ENCODE peak calls at places on chromosomes 16 and 17, in four cellular contexts. C, G, M and D are unnamed samples.

GRCh38 chr16:31269541-31269940 is 9.8 kb downstream of the ITGAM start:
- DNase-seq in C (no peak), G (no peak), M (no peak), D (no peak)

GRCh38 chr17:39848600-39848999 is 15.5 kb downstream of the IKZF3 start:
- DNase-seq in C (no peak), G (no peak), M (no peak), D (no peak)

GRCh38 chr17:30344283-30345088 is 10.6 kb upstream of the TMIGD1 start:
- DNase-seq in C (peak; percentile 21), G (peak; percentile 55), M (peak; percentile 36), D (no peak)

GRCh38 chr16:81491522-81492188 is 47.0 kb downstream of the CMIP start:
- DNase-seq in C (no peak), G (peak; percentile 48), M (no peak), D (no peak)

GRCh38 chr16:9297437-9298113 is 206.1 kb downstream of the HAPSTR1 start:
- DNase-seq in C (peak; percentile 13), G (no peak), M (no peak), D (no peak)

GRCh38 chr17:53765129-53765528 is 57.6 kb upstream of the KIF2B start:
- DNase-seq in C (no peak), G (no peak), M (no peak), D (peak; percentile 31)

GRCh38 chr16:13343981-13344380 is 442.6 kb downstream of the SHISA9 start:
- DNase-seq in C (no peak), G (peak; percentile 42), M (no peak), D (peak; percentile 4)

GRCh38 chr17:69810326-69811035 is 264.5 kb upstream of the KCNJ16 start:
- DNase-seq in C (no peak), G (peak; percentile 26), M (no peak), D (peak; percentile 14)

GRCh38 chr16:84806256-84806889 is 13.4 kb upstream of the CRISPLD2 start:
- DNase-seq in C (peak; percentile 17), G (peak; percentile 94), M (peak; percentile 52), D (peak; percentile 44)

GRCh38 chr16:70381604-70382342 is 35.1 kb downstream of the DDX19A start:
- DNase-seq in C (no peak), G (no peak), M (no peak), D (peak; percentile 7)

GRCh38 chr17:59493867-59494266 is 71.5 kb upstream of the DHX40 start:
- DNase-seq in C (no peak), G (no peak), M (no peak), D (no peak)

GRCh38 chr17:67911038-67911782 is 85.1 kb downstream of the C17orf58 start:
- DNase-seq in C (no peak), G (no peak), M (no peak), D (no peak)

GRCh38 chr17:9432121-9432866 is 143.3 kb downstream of the STX8 start:
- DNase-seq in C (no peak), G (no peak), M (no peak), D (no peak)

GRCh38 chr17:1197781-1198490 is 18.2 kb upstream of the ABR start:
- DNase-seq in C (peak; percentile 94), G (peak; percentile 21), M (peak; percentile 75), D (no peak)

GRCh38 chr17:44005865-44006580 is 1.6 kb downstream of the NAGS start:
- DNase-seq in C (no peak), G (no peak), M (no peak), D (peak; percentile 58)

GRCh38 chr16:87417511-87417910 is 25.4 kb downstream of the MAP1LC3B start:
- DNase-seq in C (no peak), G (no peak), M (peak; percentile 10), D (no peak)

GRCh38 chr17:38734235-38734633 is 4.1 kb downstream of the CISD3 start:
- DNase-seq in C (no peak), G (no peak), M (no peak), D (no peak)

GRCh38 chr17:27760069-27760885 is 40.1 kb downstream of the NOS2 start:
- DNase-seq in C (peak; percentile 73), G (peak; percentile 7), M (peak; percentile 70), D (no peak)

GRCh38 chr17:42188749-42189650 is 3.7 kb upstream of the HCRT start:
- DNase-seq in C (no peak), G (no peak), M (no peak), D (no peak)
- H3K4me1 ChIP-seq in C (peaks cover 10% of the 10 kb centered on the region), G (no peaks in the 10 kb centered on the region), M (peaks cover 25% of the 10 kb centered on the region), D (no peaks in the 10 kb centered on the region)

DNA sequence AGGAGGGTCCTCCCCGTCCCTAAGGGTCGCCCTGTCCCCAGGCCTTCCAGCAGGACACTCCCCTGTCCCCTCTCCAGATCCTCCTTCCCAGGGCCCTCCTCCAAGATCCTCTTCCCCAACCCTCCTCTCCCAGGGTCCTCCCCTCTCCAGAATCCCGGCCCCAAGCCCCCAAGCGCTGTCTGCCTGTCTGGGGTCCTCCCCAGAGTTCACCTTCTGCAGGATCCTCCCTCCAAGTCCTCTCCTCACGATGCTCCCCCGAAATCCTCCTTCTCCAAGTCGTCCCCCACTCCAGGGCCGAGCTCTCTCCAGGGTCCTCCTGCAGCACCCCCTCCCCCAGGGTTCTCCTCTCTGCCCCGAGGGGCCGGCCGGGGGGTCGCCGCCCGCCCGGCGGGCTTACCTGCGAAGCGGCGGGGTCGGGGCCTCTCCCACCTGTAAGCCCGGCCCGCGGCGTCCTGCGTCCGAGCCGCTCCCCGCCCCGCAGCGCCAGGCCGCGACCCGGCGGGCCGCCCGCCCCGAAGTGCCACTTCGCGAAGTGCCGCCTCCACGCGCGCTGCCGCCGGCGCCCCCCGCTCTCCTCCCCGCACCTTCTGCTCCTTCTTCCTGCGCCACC is 678 bp upstream of the BAIAP2 start:
- DNase-seq in C (no peak), G (no peak), M (no peak), D (no peak)
- H3K27me3 ChIP-seq in C (no peaks in the 10 kb centered on the region), G (no peaks in the 10 kb centered on the region), M (no peaks in the 10 kb centered on the region), D (peaks cover under 1% of the 10 kb centered on the region)

DNA sequence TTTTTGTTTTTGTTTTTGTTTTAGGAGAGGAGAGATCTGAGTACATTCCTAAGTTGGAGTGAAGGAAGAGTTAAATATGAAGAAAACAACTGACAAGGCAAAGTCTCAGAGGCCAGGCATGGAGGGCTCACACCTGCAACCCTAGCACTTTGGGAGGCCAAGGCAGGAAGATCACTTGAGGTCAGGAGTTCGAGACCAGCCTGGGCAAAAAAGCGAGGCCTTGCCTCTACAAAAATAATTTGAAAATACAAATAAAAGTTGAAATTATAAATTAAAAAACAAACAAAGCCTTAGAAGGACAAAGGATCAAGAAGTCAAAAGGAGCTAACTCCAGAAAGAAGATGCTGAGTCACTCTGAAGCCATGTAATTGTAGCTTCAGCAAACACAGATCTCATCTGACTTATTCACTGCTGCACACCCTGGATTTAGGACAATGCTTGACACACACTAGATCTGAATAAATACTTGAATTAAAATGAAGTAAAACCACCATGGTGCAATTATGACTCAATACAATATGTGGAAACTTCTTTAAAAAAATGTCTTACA is 9.1 kb downstream of the CEP20 start:
- DNase-seq in C (no peak), G (peak; percentile 91), M (no peak), D (peak; percentile 73)
- H3K27ac ChIP-seq in C (no peak overlapping the region), G (peak overlapping the region; percentile 71), M (no peak overlapping the region), D (peak overlapping the region; percentile 35)

DNA sequence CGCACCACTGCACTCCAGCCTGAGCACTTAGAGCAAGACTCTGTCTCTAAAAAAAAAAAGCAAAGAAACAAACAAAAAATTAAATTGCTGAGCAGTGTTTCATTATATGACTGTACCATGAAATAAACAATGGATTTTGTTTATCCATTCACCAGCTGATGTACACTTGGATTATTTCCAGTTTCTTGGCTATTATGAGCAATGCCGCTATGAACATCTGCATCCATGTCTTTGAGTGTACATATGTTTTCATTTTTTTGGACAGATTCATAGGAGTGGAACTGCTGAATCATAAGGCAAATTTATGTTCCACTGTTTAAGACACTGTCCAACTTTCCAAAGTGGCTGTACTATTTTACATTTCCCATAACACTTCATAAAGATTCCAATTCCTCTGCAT is 8.0 kb downstream of the RNF157 start:
- DNase-seq in C (no peak), G (peak; percentile 65), M (no peak), D (peak; percentile 68)
- H3K4me1 ChIP-seq in C (no peaks in the 10 kb centered on the region), G (peaks cover 2% of the 10 kb centered on the region), M (no peaks in the 10 kb centered on the region), D (peaks cover 4% of the 10 kb centered on the region)

GRCh38 chr17:5941258-5941657 is 128.9 kb upstream of the WSCD1 start:
- DNase-seq in C (no peak), G (no peak), M (no peak), D (no peak)

GRCh38 chr17:5947701-5948180 is 122.4 kb upstream of the WSCD1 start:
- DNase-seq in C (no peak), G (no peak), M (no peak), D (no peak)

GRCh38 chr17:5942687-5943086 is 127.5 kb upstream of the WSCD1 start:
- DNase-seq in C (no peak), G (no peak), M (no peak), D (no peak)

GRCh38 chr17:5943232-5943631 is 126.9 kb upstream of the WSCD1 start:
- DNase-seq in C (no peak), G (no peak), M (no peak), D (no peak)

DNA sequence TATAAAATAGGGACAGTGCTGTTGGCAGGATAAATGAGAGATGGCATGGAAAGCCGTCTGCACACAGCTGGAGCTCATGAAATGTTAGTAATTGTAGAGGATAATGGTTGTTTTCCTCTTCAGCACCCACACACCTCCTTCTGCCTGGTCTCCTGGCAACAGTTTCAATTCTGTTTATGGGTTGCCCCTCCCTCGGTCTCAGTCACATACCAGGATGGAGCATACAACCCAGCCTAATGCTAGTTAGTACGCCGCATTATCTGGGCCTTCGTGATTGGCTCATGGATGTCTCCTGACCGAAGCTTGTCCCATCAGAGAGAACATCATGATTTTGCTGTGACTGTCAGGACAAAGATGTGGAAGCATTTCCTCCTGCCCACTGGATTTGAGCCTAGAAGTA is 126.2 kb upstream of the WSCD1 start:
- DNase-seq in C (no peak), G (no peak), M (no peak), D (no peak)
- H3K27me3 ChIP-seq in C (no peaks in the 10 kb centered on the region), G (no peaks in the 10 kb centered on the region), M (peaks cover 66% of the 10 kb centered on the region), D (no peaks in the 10 kb centered on the region)

DNA sequence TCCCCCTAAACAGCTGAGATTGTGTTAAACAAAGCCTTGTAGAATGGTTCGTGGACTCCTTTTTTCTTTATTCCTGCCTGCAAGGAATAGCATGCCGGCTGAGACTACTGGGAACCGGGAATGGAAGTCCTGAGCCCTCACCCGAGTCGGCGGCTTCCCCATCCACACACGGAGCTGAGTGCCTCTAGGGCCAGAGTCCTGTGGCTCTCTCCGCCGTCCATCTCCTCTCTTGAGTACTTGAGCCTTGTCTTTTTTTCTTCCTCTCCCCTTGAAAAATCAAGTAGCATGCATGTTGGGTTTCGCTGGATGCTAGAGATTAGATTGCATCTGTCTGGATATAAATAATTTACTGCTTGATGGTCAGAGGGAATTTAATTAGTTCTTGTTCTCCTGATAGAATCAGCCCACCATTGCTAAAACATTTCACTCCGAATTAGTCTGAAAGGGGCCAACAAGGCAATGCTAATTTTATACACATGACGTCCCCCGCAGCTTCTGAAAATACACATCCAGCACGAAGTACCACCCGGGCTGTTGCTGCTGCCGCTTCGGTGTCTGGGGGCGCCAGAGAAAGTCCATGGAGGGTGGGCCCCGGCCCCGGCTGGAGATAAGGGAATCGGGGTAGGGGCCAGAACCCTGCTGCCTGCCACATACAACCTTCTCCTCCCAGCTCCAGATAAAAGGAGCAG is 48.6 kb downstream of the RBFOX3 start:
- DNase-seq in C (no peak), G (no peak), M (no peak), D (no peak)
- H3K27ac ChIP-seq in C (no peak overlapping the region), G (no peak overlapping the region), M (no peak overlapping the region), D (no peak overlapping the region)

DNA sequence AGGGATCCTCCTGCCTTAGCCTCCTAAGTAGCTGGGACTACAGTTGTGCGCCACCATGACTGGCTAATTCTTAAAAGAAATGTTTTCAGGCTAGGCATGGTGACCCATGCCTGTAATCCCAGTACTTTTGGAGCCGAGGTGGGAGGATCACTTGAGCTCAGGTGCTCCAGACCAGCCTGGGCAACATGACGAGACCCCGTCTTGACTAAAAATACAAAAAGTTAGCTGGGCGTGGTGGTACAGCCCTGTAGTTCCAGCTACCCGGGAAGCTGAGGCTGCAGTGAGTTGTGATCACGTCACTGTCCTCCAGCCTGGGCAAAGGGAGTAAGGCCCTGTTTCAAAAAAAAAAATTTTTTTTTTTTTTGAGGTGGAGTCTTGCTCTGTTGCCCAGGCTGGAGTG is 173.1 kb downstream of the SEC14L1 start:
- DNase-seq in C (no peak), G (no peak), M (no peak), D (no peak)
- H3K4me1 ChIP-seq in C (peaks cover 35% of the 10 kb centered on the region), G (peaks cover 24% of the 10 kb centered on the region), M (peaks cover 34% of the 10 kb centered on the region), D (no peaks in the 10 kb centered on the region)

GRCh38 chr17:8001976-8002645 is at the start of gene GUCY2D:
- DNase-seq in C (no peak), G (no peak), M (no peak), D (no peak)
- H3K27me3 ChIP-seq in C (no peaks in the 10 kb centered on the region), G (peaks cover 36% of the 10 kb centered on the region), M (peaks cover 85% of the 10 kb centered on the region), D (peaks cover 70% of the 10 kb centered on the region)